ENCODE peak calls at places on chromosomes 7 and 10, in five cellular contexts. One of them, this sample, is unnamed.

GRCh38 chr7:19665399-19666008 is 43.3 kb downstream of the POLR1F start:
- DNase-seq in hepatocyte: peak
- DNase-seq in astrocyte of the cerebellum: peak
- DNase-seq in WTC11: no peak
- DNase-seq in RWPE1: peak
- DNase-seq in this sample: peak

GRCh38 chr10:71302874-71303568 is 16.0 kb upstream of the SLC29A3 start:
- DNase-seq in astrocyte of the cerebellum: peak
- DNase-seq in RWPE1: peak
- DNase-seq in WTC11: no peak
- DNase-seq in hepatocyte: peak
- DNase-seq in this sample: peak

GRCh38 chr7:150738092-150739044 is 1.1 kb downstream of the GIMAP5 start:
- DNase-seq in WTC11: no peak
- DNase-seq in astrocyte of the cerebellum: no peak
- DNase-seq in hepatocyte: no peak
- DNase-seq in RWPE1: peak
- DNase-seq in this sample: peak

GRCh38 chr10:34345383-34345782 is 469.7 kb downstream of the PARD3 start:
- DNase-seq in hepatocyte: no peak
- DNase-seq in WTC11: no peak
- DNase-seq in astrocyte of the cerebellum: no peak
- DNase-seq in RWPE1: no peak
- DNase-seq in this sample: no peak

GRCh38 chr7:39735903-39736302 is 112.5 kb downstream of the RALA start:
- DNase-seq in astrocyte of the cerebellum: no peak
- DNase-seq in RWPE1: no peak
- DNase-seq in hepatocyte: no peak
- DNase-seq in WTC11: no peak
- DNase-seq in this sample: no peak

GRCh38 chr10:11297136-11297535 is 279.5 kb downstream of the CELF2 start:
- DNase-seq in WTC11: no peak
- DNase-seq in hepatocyte: no peak
- DNase-seq in RWPE1: no peak
- DNase-seq in astrocyte of the cerebellum: no peak
- DNase-seq in this sample: no peak

GRCh38 chr7:30816291-30817059 is 45.3 kb downstream of the MINDY4 start:
- DNase-seq in RWPE1: no peak
- DNase-seq in WTC11: no peak
- DNase-seq in hepatocyte: no peak
- DNase-seq in astrocyte of the cerebellum: no peak
- DNase-seq in this sample: no peak

GRCh38 chr10:114367041-114367675 is 37.1 kb downstream of the AFAP1L2 start:
- DNase-seq in astrocyte of the cerebellum: no peak
- DNase-seq in RWPE1: no peak
- DNase-seq in hepatocyte: no peak
- DNase-seq in WTC11: no peak
- DNase-seq in this sample: no peak

GRCh38 chr10:71671983-71672535 is 47.5 kb downstream of the C10orf105 start:
- DNase-seq in RWPE1: no peak
- DNase-seq in hepatocyte: no peak
- DNase-seq in astrocyte of the cerebellum: no peak
- DNase-seq in WTC11: no peak
- DNase-seq in this sample: no peak

GRCh38 chr10:17512341-17513001 is 58.1 kb upstream of the ST8SIA6 start:
- DNase-seq in astrocyte of the cerebellum: peak
- DNase-seq in RWPE1: peak
- DNase-seq in hepatocyte: peak
- DNase-seq in WTC11: no peak
- DNase-seq in this sample: peak

GRCh38 chr10:21858455-21858854 is 145.1 kb downstream of the DNAJC1 start:
- DNase-seq in hepatocyte: no peak
- DNase-seq in astrocyte of the cerebellum: no peak
- DNase-seq in WTC11: no peak
- DNase-seq in RWPE1: no peak
- DNase-seq in this sample: no peak

GRCh38 chr10:116201011-116201410 is 72.0 kb downstream of the GFRA1 start:
- DNase-seq in hepatocyte: no peak
- DNase-seq in RWPE1: no peak
- DNase-seq in WTC11: no peak
- DNase-seq in astrocyte of the cerebellum: no peak
- DNase-seq in this sample: no peak

GRCh38 chr7:69814421-69814962 is 216.2 kb downstream of the AUTS2 start:
- DNase-seq in RWPE1: no peak
- DNase-seq in WTC11: no peak
- DNase-seq in hepatocyte: no peak
- DNase-seq in astrocyte of the cerebellum: no peak
- DNase-seq in this sample: no peak

GRCh38 chr7:129742267-129742666 is 130.7 kb downstream of the NRF1 start:
- DNase-seq in hepatocyte: no peak
- DNase-seq in RWPE1: no peak
- DNase-seq in WTC11: no peak
- DNase-seq in astrocyte of the cerebellum: no peak
- DNase-seq in this sample: no peak

GRCh38 chr10:97349752-97350117 is 15.2 kb upstream of the FRAT2 start:
- DNase-seq in hepatocyte: no peak
- DNase-seq in WTC11: no peak
- DNase-seq in astrocyte of the cerebellum: no peak
- DNase-seq in RWPE1: no peak
- DNase-seq in this sample: no peak

GRCh38 chr10:13774303-13774893 is 187.6 kb downstream of the PRPF18 start:
- DNase-seq in hepatocyte: no peak
- DNase-seq in WTC11: no peak
- DNase-seq in astrocyte of the cerebellum: no peak
- DNase-seq in RWPE1: no peak
- DNase-seq in this sample: no peak

GRCh38 chr7:123749537-123749857 is 694 bp upstream of the WASL start:
- DNase-seq in astrocyte of the cerebellum: peak
- DNase-seq in RWPE1: peak
- DNase-seq in hepatocyte: peak
- DNase-seq in WTC11: no peak
- DNase-seq in this sample: peak

GRCh38 chr7:56062382-56062781 is 1.7 kb upstream of the SUMF2 start:
- DNase-seq in astrocyte of the cerebellum: no peak
- DNase-seq in WTC11: no peak
- DNase-seq in hepatocyte: no peak
- DNase-seq in RWPE1: no peak
- DNase-seq in this sample: no peak

GRCh38 chr7:118185163-118185860 is 1.3 kb downstream of the LSM8 start:
- DNase-seq in RWPE1: no peak
- DNase-seq in WTC11: no peak
- DNase-seq in hepatocyte: no peak
- DNase-seq in astrocyte of the cerebellum: no peak
- DNase-seq in this sample: peak

GRCh38 chr10:125035136-125035535 is 93.2 kb downstream of the ZRANB1 start:
- DNase-seq in WTC11: no peak
- DNase-seq in RWPE1: peak
- DNase-seq in hepatocyte: no peak
- DNase-seq in astrocyte of the cerebellum: peak
- DNase-seq in this sample: peak

GRCh38 chr7:152054377-152055230 is 29.1 kb downstream of the GALNT11 start:
- DNase-seq in astrocyte of the cerebellum: no peak
- DNase-seq in hepatocyte: peak
- DNase-seq in RWPE1: no peak
- DNase-seq in WTC11: no peak
- DNase-seq in this sample: peak

GRCh38 chr7:651032-651728 is 75.3 kb upstream of the DNAAF5 start:
- DNase-seq in RWPE1: no peak
- DNase-seq in astrocyte of the cerebellum: no peak
- DNase-seq in hepatocyte: no peak
- DNase-seq in WTC11: no peak
- DNase-seq in this sample: no peak

GRCh38 chr10:103986360-103986759 is 19.4 kb downstream of the SLK start:
- DNase-seq in RWPE1: no peak
- DNase-seq in hepatocyte: no peak
- DNase-seq in WTC11: no peak
- DNase-seq in astrocyte of the cerebellum: no peak
- DNase-seq in this sample: no peak

GRCh38 chr7:32958046-32959025 is 1.1 kb downstream of the FKBP9 start:
- DNase-seq in astrocyte of the cerebellum: no peak
- DNase-seq in hepatocyte: peak
- DNase-seq in WTC11: no peak
- DNase-seq in RWPE1: peak
- DNase-seq in this sample: peak

GRCh38 chr7:99083068-99083651 is 60.7 kb downstream of the SMURF1 start:
- DNase-seq in RWPE1: no peak
- DNase-seq in hepatocyte: no peak
- DNase-seq in astrocyte of the cerebellum: no peak
- DNase-seq in WTC11: no peak
- DNase-seq in this sample: no peak

GRCh38 chr10:115092555-115093285 is 445 bp upstream of the ATRNL1 start:
- DNase-seq in RWPE1: no peak
- DNase-seq in hepatocyte: peak
- DNase-seq in astrocyte of the cerebellum: peak
- DNase-seq in WTC11: peak
- DNase-seq in this sample: no peak

DNA sequence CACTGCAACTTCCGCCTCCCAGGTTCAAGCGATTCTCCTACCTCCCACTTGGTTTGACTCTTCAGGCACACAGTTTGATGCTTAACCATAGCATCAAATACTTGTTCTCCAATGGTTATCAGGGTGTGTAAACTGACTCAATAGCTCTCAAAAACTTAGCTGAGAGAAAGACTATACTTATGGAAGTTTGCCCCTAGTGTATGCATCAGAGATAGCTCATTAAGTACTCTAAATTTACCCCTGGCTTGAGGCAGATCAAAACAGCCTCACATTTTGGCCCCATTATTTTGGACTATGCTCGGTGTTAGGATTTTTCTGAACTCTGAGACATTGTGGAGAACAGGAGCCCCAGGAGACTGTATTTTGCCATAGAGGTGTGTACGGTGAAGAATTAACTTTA is 40.8 kb upstream of the SLC35B4 start:
- DNase-seq in RWPE1: no peak
- DNase-seq in hepatocyte: no peak
- DNase-seq in astrocyte of the cerebellum: no peak
- DNase-seq in WTC11: no peak
- DNase-seq in this sample: no peak
- TF ChIP-seq CTCF in RWPE1: no peak
- TF ChIP-seq CTCF in hepatocyte: no peak
- TF ChIP-seq CTCF in astrocyte of the cerebellum: no peak
- TF ChIP-seq CTCF in WTC11: no peak
- TF ChIP-seq CTCF in this sample: no peak

DNA sequence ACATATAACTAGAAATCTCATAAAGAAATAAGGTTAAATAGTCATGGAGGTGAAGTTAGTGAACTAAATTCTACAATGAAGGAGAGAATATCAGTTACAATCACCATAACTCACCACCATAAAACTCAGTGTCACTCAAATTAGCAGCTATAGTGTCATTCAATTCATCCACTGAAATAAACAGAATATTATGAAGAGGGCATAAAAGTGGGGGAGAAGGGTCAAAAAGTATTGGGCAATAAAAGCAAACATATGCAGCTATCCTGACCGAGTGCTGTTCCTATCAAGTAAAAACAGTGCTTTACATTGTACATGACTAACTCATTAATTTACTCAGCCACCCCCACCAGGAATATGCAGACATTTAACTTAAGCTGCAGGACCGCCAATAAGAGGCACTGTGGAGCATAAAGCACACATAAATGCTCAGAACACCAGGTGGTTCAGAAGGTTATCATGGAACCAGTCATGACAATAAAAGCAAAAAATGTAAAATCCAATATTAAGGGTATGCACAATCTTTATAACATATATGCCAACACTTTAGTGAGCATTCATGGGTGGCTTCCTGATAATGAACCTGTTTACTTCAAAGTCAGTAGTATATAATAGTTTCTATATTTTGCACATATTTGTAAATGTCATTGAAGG is 95.5 kb upstream of the LAMB4 start:
- DNase-seq in hepatocyte: no peak
- DNase-seq in RWPE1: no peak
- DNase-seq in astrocyte of the cerebellum: no peak
- DNase-seq in WTC11: no peak
- DNase-seq in this sample: no peak
- TF ChIP-seq CTCF in hepatocyte: no peak
- TF ChIP-seq CTCF in RWPE1: no peak
- TF ChIP-seq CTCF in astrocyte of the cerebellum: no peak
- TF ChIP-seq CTCF in WTC11: no peak
- TF ChIP-seq CTCF in this sample: no peak

DNA sequence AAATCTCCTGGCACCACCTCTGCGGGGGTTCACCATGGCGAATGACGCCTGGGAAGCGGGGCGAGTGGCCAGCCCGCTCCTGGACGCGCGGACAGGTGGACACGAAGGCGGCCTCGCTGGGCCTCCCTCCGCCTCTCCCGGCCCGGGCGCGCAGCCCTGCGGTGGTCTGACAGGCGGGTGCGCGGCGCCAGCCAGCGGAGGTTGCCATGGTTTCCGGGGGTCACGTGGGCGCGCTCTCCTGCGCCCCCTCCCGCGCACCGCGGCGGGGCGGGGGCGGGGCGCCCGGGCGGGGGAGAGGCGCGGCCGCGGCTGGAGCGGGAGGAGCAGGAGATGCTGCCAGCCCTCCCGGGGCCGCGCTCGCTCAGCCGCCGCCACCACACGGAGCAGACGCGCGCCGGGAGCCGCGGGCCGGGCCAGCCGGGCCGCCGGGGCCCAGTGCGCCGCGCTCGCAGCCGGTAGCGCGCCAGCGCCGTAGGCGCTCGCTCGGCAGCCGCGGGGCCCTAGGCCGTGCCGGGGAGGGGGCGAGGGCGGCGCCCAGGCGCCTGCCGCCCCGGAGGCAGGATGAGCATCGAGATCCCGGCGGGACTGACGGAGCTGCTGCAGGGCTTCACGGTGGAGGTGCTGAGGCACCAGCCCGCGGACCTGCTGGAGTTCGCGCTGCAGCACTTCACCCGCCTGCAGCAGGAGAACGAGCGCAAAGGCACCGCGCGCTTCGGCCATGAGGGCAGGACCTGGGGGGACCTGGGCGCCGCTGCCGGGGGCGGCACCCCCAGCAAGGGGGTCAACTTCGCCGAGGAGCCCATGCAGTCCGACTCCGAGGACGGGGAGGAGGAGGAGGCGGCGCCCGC is at the start of gene PRKAR2B:
- DNase-seq in astrocyte of the cerebellum: peak
- DNase-seq in WTC11: peak
- DNase-seq in RWPE1: peak
- DNase-seq in hepatocyte: peak
- DNase-seq in this sample: peak
- TF ChIP-seq CTCF in astrocyte of the cerebellum: no peak
- TF ChIP-seq CTCF in WTC11: no peak
- TF ChIP-seq CTCF in RWPE1: no peak
- TF ChIP-seq CTCF in hepatocyte: no peak
- TF ChIP-seq CTCF in this sample: no peak

GRCh38 chr10:58393317-58393716 is 8.1 kb downstream of the TFAM start:
- DNase-seq in RWPE1: no peak
- DNase-seq in hepatocyte: no peak
- DNase-seq in astrocyte of the cerebellum: no peak
- DNase-seq in WTC11: no peak
- DNase-seq in this sample: no peak
- TF ChIP-seq CTCF in RWPE1: no peak
- TF ChIP-seq CTCF in hepatocyte: peak
- TF ChIP-seq CTCF in astrocyte of the cerebellum: no peak
- TF ChIP-seq CTCF in WTC11: no peak
- TF ChIP-seq CTCF in this sample: no peak

GRCh38 chr10:48614481-48615383 is 9.9 kb upstream of the ARHGAP22 start:
- DNase-seq in hepatocyte: no peak
- DNase-seq in WTC11: no peak
- DNase-seq in astrocyte of the cerebellum: no peak
- DNase-seq in RWPE1: no peak
- DNase-seq in this sample: no peak
- TF ChIP-seq CTCF in hepatocyte: no peak
- TF ChIP-seq CTCF in WTC11: no peak
- TF ChIP-seq CTCF in astrocyte of the cerebellum: peak
- TF ChIP-seq CTCF in RWPE1: peak
- TF ChIP-seq CTCF in this sample: peak

GRCh38 chr10:74419491-74420466 is 268.8 kb downstream of the ADK start:
- DNase-seq in astrocyte of the cerebellum: no peak
- DNase-seq in RWPE1: peak
- DNase-seq in WTC11: no peak
- DNase-seq in hepatocyte: no peak
- DNase-seq in this sample: peak
- TF ChIP-seq CTCF in astrocyte of the cerebellum: peak
- TF ChIP-seq CTCF in RWPE1: peak
- TF ChIP-seq CTCF in WTC11: peak
- TF ChIP-seq CTCF in hepatocyte: peak
- TF ChIP-seq CTCF in this sample: peak